ENCODE peak calls at places on chromosome 3, in nine cellular contexts. U, K, H, O, Z, R, J, L and V are unnamed samples.

GRCh38 chr3:29822051-29822450 is 541.2 kb downstream of the RBMS3 start:
- DNase-seq in U (peak; percentile 33), K (peak; percentile 13), H (no peak), O (no peak), Z (no peak), R (no peak), J (peak; percentile 72), L (no peak), V (peak; percentile 3)

GRCh38 chr3:56611364-56611763 is 54.4 kb downstream of the CCDC66 start:
- DNase-seq in U (no peak), K (no peak), H (no peak), O (no peak), Z (no peak), R (no peak), J (no peak), L (no peak), V (no peak)

GRCh38 chr3:81068546-81068945 is 692.9 kb downstream of the GBE1 start:
- DNase-seq in U (no peak), K (no peak), H (no peak), O (no peak), Z (no peak), R (no peak), J (no peak), L (no peak), V (no peak)

GRCh38 chr3:132645058-132645457 is 14.6 kb downstream of the ACAD11 start:
- DNase-seq in U (no peak), K (no peak), H (no peak), O (no peak), Z (no peak), R (no peak), J (no peak), L (peak; percentile 65), V (peak; percentile 28)

GRCh38 chr3:99663981-99664380 is 25.6 kb downstream of the COL8A1 start:
- DNase-seq in U (no peak), K (no peak), H (no peak), O (no peak), Z (no peak), R (no peak), J (no peak), L (no peak), V (no peak)

GRCh38 chr3:196186661-196187573 is 24.3 kb downstream of the ZDHHC19 start:
- DNase-seq in U (no peak), K (no peak), H (peak; percentile 53), O (peak; percentile 94), Z (no peak), R (no peak), J (no peak), L (peak; percentile 83), V (no peak)

GRCh38 chr3:184320099-184320445 is 5.7 kb downstream of the EIF4G1 start:
- DNase-seq in U (peak; percentile 96), K (peak; percentile 90), H (peak; percentile 99), O (peak; percentile 20), Z (peak; percentile 98), R (no peak), J (peak; percentile 78), L (no peak), V (peak; percentile 94)

GRCh38 chr3:17466028-17466427 is 276.4 kb downstream of the TBC1D5 start:
- DNase-seq in U (peak; percentile 6), K (peak; percentile 27), H (no peak), O (no peak), Z (no peak), R (no peak), J (no peak), L (no peak), V (peak; percentile 46)

GRCh38 chr3:142691527-142691926 is 32.3 kb upstream of the TRPC1 start:
- DNase-seq in U (no peak), K (no peak), H (no peak), O (no peak), Z (no peak), R (no peak), J (no peak), L (no peak), V (no peak)

GRCh38 chr3:169998668-169999131 is 32.1 kb downstream of the SEC62 start:
- DNase-seq in U (peak; percentile 89), K (peak; percentile 63), H (no peak), O (no peak), Z (no peak), R (no peak), J (peak; percentile 95), L (no peak), V (peak; percentile 91)

GRCh38 chr3:149377408-149378111 is at the start of gene TM4SF1:
- DNase-seq in U (peak; percentile 99), K (peak; percentile 100), H (peak; percentile 81), O (peak; percentile 39), Z (peak; percentile 84), R (no peak), J (no peak), L (peak; percentile 65), V (peak; percentile 99)

GRCh38 chr3:75089831-75090230 is 475.4 kb upstream of the CNTN3 start:
- DNase-seq in U (no peak), K (no peak), H (no peak), O (no peak), Z (no peak), R (no peak), J (no peak), L (no peak), V (no peak)

GRCh38 chr3:195081242-195081963 is 189.6 kb downstream of the XXYLT1 start:
- DNase-seq in U (peak; percentile 44), K (no peak), H (peak; percentile 31), O (no peak), Z (peak; percentile 25), R (no peak), J (no peak), L (no peak), V (no peak)

GRCh38 chr3:194119831-194120230 is 16.1 kb upstream of the HES1 start:
- DNase-seq in U (no peak), K (no peak), H (no peak), O (no peak), Z (no peak), R (no peak), J (no peak), L (no peak), V (no peak)

GRCh38 chr3:37801966-37802365 is 59.7 kb upstream of the CTDSPL start:
- DNase-seq in U (no peak), K (no peak), H (no peak), O (no peak), Z (no peak), R (no peak), J (no peak), L (no peak), V (no peak)

GRCh38 chr3:57073628-57074027 is 13.2 kb downstream of the SPATA12 start:
- DNase-seq in U (no peak), K (no peak), H (no peak), O (no peak), Z (no peak), R (no peak), J (no peak), L (no peak), V (no peak)

GRCh38 chr3:159818399-159818798 is 170.2 kb upstream of the IL12A start:
- DNase-seq in U (no peak), K (no peak), H (peak; percentile 61), O (peak; percentile 70), Z (no peak), R (no peak), J (no peak), L (peak; percentile 84), V (no peak)

GRCh38 chr3:151146071-151146730 is 56.8 kb downstream of the GPR171 start:
- DNase-seq in U (peak; percentile 82), K (peak; percentile 61), H (peak; percentile 67), O (peak; percentile 93), Z (peak; percentile 76), R (peak; percentile 33), J (no peak), L (peak; percentile 91), V (peak; percentile 77)

DNA sequence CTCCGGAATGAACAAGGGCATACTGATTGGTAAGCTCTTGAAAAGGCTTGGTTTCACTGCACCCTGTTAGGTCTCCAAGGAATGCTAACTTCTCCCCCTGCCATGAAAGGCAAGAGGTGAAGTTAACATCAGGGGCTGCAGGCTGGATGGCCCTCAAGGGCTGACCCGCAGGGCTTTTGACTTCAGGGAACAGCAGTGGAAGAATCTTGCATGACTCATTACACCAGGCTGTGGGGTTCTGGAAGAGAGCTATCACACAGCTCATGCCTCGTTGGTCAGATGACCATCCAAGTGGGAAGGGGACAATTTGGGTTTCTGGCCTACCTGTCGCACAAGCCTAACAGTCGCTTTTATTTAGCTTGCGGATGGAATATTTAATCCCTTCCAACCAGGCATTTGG is 23.6 kb upstream of the ATG7 start:
- DNase-seq in U (no peak), K (no peak), H (no peak), O (no peak), Z (no peak), R (no peak), J (no peak), L (no peak), V (no peak)
- H3K4me3 ChIP-seq in U (no peak overlapping the region), K (no peak overlapping the region), H (no peak overlapping the region), O (no peak overlapping the region), Z (no peak overlapping the region), R (no peak overlapping the region), J (no peak overlapping the region), L (no peak overlapping the region), V (no peak overlapping the region)

GRCh38 chr3:28242519-28242918 is 1.1 kb downstream of the CMC1 start:
- DNase-seq in U (no peak), K (no peak), H (no peak), O (no peak), Z (no peak), R (no peak), J (no peak), L (no peak), V (no peak)
- H3K4me3 ChIP-seq in U (peak overlapping the region; percentile 91), K (peak overlapping the region; percentile 84), H (peak overlapping the region; percentile 72), O (peak overlapping the region; percentile 72), Z (peak overlapping the region; percentile 89), R (peak overlapping the region; percentile 78), J (peak overlapping the region; percentile 88), L (peak overlapping the region; percentile 94), V (peak overlapping the region; percentile 95)

DNA sequence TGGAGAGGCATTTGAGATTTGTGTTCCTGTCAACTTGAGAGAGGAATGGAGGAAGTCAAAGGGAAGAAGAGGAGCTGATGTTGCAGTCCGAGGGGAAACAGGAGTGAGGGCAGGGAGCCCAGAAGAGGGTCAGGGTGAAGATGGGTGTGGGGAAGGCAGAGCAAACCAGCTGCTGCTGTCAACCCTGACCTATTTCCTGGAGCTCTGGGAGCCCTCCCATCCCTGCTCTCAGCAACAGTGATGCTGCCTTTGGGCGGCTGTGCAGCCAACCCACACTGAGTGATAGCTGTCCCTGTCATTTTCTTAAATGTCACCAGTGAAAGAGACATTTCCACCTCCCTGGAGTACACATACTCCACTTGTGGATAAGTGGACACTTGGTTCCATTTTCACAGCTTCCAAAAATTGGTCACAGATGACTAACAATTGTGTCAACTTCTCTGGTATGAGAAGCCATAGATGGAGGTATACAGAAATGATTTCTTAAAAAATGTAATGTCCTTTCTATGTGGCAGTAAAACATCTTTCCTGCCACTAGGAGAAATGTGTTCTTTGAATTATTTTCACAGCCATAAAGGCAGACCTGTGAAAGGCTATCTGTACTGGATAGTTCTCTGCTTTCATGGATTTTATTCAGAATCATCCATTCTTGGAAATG is 556.3 kb upstream of the TBL1XR1 start:
- DNase-seq in U (no peak), K (peak; percentile 26), H (peak; percentile 81), O (no peak), Z (peak; percentile 58), R (no peak), J (no peak), L (no peak), V (peak; percentile 25)
- H3K4me3 ChIP-seq in U (no peak overlapping the region), K (no peak overlapping the region), H (no peak overlapping the region), O (no peak overlapping the region), Z (no peak overlapping the region), R (no peak overlapping the region), J (no peak overlapping the region), L (no peak overlapping the region), V (no peak overlapping the region)

DNA sequence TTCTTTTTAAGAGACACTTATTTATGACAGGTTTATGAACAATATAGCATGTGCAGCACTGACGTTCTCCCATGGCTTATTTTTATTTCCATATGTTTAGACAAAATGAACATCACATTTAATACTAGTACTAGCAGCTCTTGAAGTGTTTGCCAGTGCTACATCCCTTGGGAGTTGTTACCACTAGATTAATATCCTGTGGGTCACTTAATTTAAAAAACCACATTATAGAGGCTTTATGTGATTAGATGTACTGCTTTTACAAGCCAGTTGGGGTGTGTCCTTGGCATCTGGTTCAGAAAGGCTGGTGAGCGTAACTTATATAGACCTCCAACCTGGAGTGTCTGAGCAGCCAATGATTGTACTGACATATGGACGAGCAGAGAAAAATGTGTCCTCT is 306.3 kb upstream of the ATP11B start:
- DNase-seq in U (no peak), K (no peak), H (no peak), O (no peak), Z (no peak), R (no peak), J (no peak), L (no peak), V (no peak)
- H3K4me3 ChIP-seq in U (no peak overlapping the region), K (no peak overlapping the region), H (no peak overlapping the region), O (no peak overlapping the region), Z (no peak overlapping the region), R (no peak overlapping the region), J (no peak overlapping the region), L (no peak overlapping the region), V (no peak overlapping the region)